ENCODE peak calls at places on chromosomes 11 and 22, in four cellular contexts. T is GM12891, B is K562, G is GM12878. X is an unnamed sample.

GRCh38 chr11:10943968-10944367 is 86.1 kb upstream of the ZBED5 start:
- DNase-seq in G (no peak), T (no peak), B (no peak), X (no peak)

GRCh38 chr11:57662893-57663292 is 5.0 kb upstream of the ZDHHC5 start:
- DNase-seq in B (no peak), G (no peak), T (no peak), X (no peak)

GRCh38 chr11:124756753-124757227 is 4.7 kb upstream of the VSIG2 start:
- DNase-seq in T (no peak), B (no peak), G (no peak), X (no peak)

GRCh38 chr11:79362358-79362757 is 78.5 kb downstream of the TENM4 start:
- DNase-seq in G (no peak), B (no peak), T (no peak), X (no peak)

GRCh38 chr22:30304495-30305244 is 15.4 kb upstream of the CASTOR1 start:
- DNase-seq in G (no peak), T (no peak), B (no peak), X (no peak)

GRCh38 chr11:74019860-74020259 is 11.0 kb upstream of the UCP3 start:
- DNase-seq in G (peak), B (no peak), T (no peak), X (no peak)

GRCh38 chr11:14414470-14415461 is 55.8 kb upstream of the RRAS2 start:
- DNase-seq in G (peak), T (no peak), B (peak), X (no peak)

GRCh38 chr11:88420165-88420781 is 82.7 kb upstream of the CTSC start:
- DNase-seq in B (peak), G (no peak), T (no peak), X (peak)

GRCh38 chr11:102357116-102357515 is 10.1 kb downstream of the BIRC2 start:
- DNase-seq in B (no peak), G (no peak), T (no peak), X (no peak)

GRCh38 chr11:15157181-15157580 is 42.5 kb downstream of the INSC start:
- DNase-seq in B (no peak), T (no peak), G (no peak), X (no peak)

GRCh38 chr22:47301820-47302475 is 539.5 kb downstream of the TBC1D22A start:
- DNase-seq in T (no peak), G (no peak), B (no peak), X (no peak)

GRCh38 chr11:129366737-129367597 is 8.7 kb upstream of the BARX2 start:
- DNase-seq in G (no peak), B (no peak), T (no peak), X (no peak)

GRCh38 chr11:125442946-125443345 is 53.1 kb downstream of the FEZ1 start:
- DNase-seq in G (no peak), B (no peak), T (no peak), X (no peak)

GRCh38 chr11:82776377-82776776 is 42.7 kb upstream of the FAM181B start:
- DNase-seq in G (no peak), T (no peak), B (no peak), X (no peak)

GRCh38 chr22:45583504-45583903 is 80.8 kb downstream of the FBLN1 start:
- DNase-seq in B (no peak), G (no peak), T (peak), X (peak)

GRCh38 chr11:96272542-96273306 is 70.3 kb downstream of the MAML2 start:
- DNase-seq in B (no peak), T (no peak), G (no peak), X (no peak)

GRCh38 chr22:30262112-30262511 is 4.5 kb downstream of the OSM start:
- DNase-seq in B (no peak), T (no peak), G (no peak), X (no peak)

GRCh38 chr22:40583058-40583741 is 53.3 kb downstream of the MRTFA start:
- DNase-seq in T (peak), B (no peak), G (no peak), X (no peak)

GRCh38 chr11:47272706-47273105 is 2.8 kb downstream of the MADD start:
- DNase-seq in G (no peak), T (no peak), B (no peak), X (no peak)
- TF ChIP-seq SPI1 in G (no peak), T (no peak), B (no peak), X (no peak)

DNA sequence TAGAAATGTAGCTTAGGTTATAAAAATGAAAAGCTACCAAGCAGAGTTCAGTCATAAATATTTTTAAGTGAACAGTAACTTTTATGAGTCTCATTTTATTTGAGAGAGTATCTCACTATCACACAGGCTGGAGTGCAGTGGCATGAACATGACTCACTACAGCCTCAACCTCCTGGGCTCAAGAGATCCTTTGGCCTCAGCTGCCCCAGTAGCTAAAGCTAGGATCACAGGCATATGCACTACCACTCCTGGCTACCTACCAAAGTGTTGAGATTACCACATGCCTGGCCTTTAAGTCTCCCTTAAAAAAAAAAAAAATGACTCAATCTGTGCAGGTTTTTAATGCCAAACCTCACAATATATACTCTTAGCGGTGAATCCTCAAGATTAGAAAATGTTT is 34.7 kb upstream of the CLNS1A start:
- DNase-seq in T (no peak), B (no peak), G (no peak), X (no peak)
- TF ChIP-seq SPI1 in T (no peak), B (no peak), G (no peak), X (no peak)

GRCh38 chr11:109696191-109696897 is 274.4 kb downstream of the C11orf87 start:
- DNase-seq in B (no peak), G (no peak), T (no peak), X (no peak)
- TF ChIP-seq SPI1 in B (no peak), G (no peak), T (no peak), X (no peak)

GRCh38 chr11:46240861-46241260 is 36.6 kb upstream of the CREB3L1 start:
- DNase-seq in T (no peak), G (no peak), B (no peak), X (no peak)
- TF ChIP-seq SPI1 in T (no peak), G (no peak), B (no peak), X (no peak)

GRCh38 chr11:33690290-33691050 is 10.2 kb downstream of the C11orf91 start:
- DNase-seq in G (no peak), T (no peak), B (no peak), X (no peak)

GRCh38 chr11:33691051-33691864 is 9.4 kb downstream of the C11orf91 start:
- DNase-seq in B (no peak), T (no peak), G (no peak), X (no peak)

GRCh38 chr11:33694346-33695050 is 6.1 kb downstream of the C11orf91 start:
- DNase-seq in B (no peak), T (no peak), G (no peak), X (no peak)

GRCh38 chr11:33689506-33689905 is 11.1 kb downstream of the C11orf91 start:
- DNase-seq in B (no peak), T (no peak), G (no peak), X (no peak)

DNA sequence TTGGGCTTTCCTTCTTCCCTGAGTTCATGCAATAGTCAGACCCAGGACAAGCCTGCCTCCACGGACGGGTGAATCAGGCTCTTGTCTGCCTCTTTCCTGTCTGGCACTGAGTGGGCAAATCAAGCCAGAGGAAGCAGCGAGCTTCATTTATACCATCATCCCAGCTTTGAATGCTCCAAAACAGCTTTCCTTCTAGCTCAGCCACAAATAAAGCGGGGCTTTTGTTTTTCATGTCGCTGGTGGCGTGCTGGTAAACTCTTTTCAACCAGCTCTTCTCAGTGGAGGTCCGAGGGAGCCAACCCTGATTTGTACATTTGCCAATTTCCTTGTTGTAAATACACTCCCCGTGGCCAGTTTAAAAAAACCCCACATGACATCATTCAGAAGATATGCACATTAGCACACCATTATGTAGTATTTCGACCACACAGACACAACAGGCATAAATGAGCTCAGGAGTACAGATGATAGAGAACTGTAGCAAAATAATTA is 8.6 kb downstream of the C11orf91 start:
- DNase-seq in T (no peak), G (no peak), B (no peak), X (no peak)
- TF ChIP-seq SPI1 in T (no peak), G (no peak), B (no peak), X (no peak)

GRCh38 chr11:68976563-68976962 is 4.2 kb downstream of the MRGPRD start:
- DNase-seq in B (no peak), T (no peak), G (no peak), X (no peak)
- TF ChIP-seq SPI1 in B (no peak), T (no peak), G (no peak), X (no peak)

GRCh38 chr22:17303840-17304779 is 65.2 kb upstream of the CECR2 start:
- DNase-seq in G (peak), T (peak), B (peak), X (no peak)
- TF ChIP-seq SPI1 in G (no peak), T (no peak), B (no peak), X (no peak)

GRCh38 chr11:91822805-91823204 is 401.8 kb upstream of the FAT3 start:
- DNase-seq in G (no peak), T (no peak), B (no peak), X (no peak)
- TF ChIP-seq SPI1 in G (no peak), T (no peak), B (no peak), X (no peak)